ENCODE peak calls at places on chromosomes 7 and 10, in six cellular contexts. J is OCI-LY7, C is heart right ventricle, V is PC-3, O is fibroblast of pulmonary artery, R is BJ. U is an unnamed sample.
A peak's percentile ranks its signal among the peaks of the same experiment; 100 is the strongest.

GRCh38 chr7:16891338-16891737 is 9.6 kb upstream of the AGR3 start:
- DNase-seq in J (peak; percentile 2), C (peak; percentile 9), V (peak; percentile 85), O (peak; percentile 71), R (no peak), U (peak; percentile 8)

GRCh38 chr7:129108583-129108982 is 35.9 kb upstream of the TSPAN33 start:
- DNase-seq in J (no peak), C (no peak), V (no peak), O (no peak), R (no peak), U (no peak)

GRCh38 chr10:125085281-125085680 is 75.1 kb downstream of the CTBP2 start:
- DNase-seq in J (no peak), C (no peak), V (no peak), O (peak; percentile 17), R (no peak), U (no peak)

GRCh38 chr10:77104459-77104980 is 533.1 kb downstream of the KCNMA1 start:
- DNase-seq in J (no peak), C (peak; percentile 71), V (peak; percentile 85), O (peak; percentile 56), R (peak; percentile 67), U (no peak)

GRCh38 chr7:90618880-90619279 is 22.8 kb downstream of the CDK14 start:
- DNase-seq in J (no peak), C (no peak), V (peak; percentile 46), O (no peak), R (no peak), U (no peak)

GRCh38 chr7:133345690-133346421 is 93.0 kb downstream of the EXOC4 start:
- DNase-seq in J (no peak), C (no peak), V (no peak), O (no peak), R (no peak), U (no peak)

GRCh38 chr10:97770265-97770664 is 1.5 kb downstream of the SFRP5 start:
- DNase-seq in J (no peak), C (no peak), V (no peak), O (no peak), R (no peak), U (no peak)

GRCh38 chr10:8133146-8133545 is 78.7 kb downstream of the GATA3 start:
- DNase-seq in J (no peak), C (no peak), V (no peak), O (no peak), R (no peak), U (peak; percentile 47)

GRCh38 chr7:99406557-99406956 is 1.8 kb downstream of the PDAP1 start:
- DNase-seq in J (peak; percentile 66), C (no peak), V (no peak), O (no peak), R (no peak), U (no peak)

GRCh38 chr7:20795881-20796280 is 9.2 kb upstream of the SP8 start:
- DNase-seq in J (no peak), C (no peak), V (no peak), O (no peak), R (no peak), U (no peak)
- TF ChIP-seq CTCF in J (no peak), C (no peak), V (no peak), O (no peak), R (no peak), U (no peak)

GRCh38 chr10:75853085-75853484 is 421.7 kb downstream of the LRMDA start:
- DNase-seq in J (no peak), C (no peak), V (peak; percentile 63), O (peak; percentile 6), R (no peak), U (no peak)
- TF ChIP-seq CTCF in J (peak; percentile 49), C (peak; percentile 13), V (peak; percentile 98), O (peak; percentile 38), R (peak; percentile 31), U (no peak)

GRCh38 chr7:151459726-151460473 is 20.0 kb upstream of the CRYGN start:
- DNase-seq in J (no peak), C (peak; percentile 79), V (peak; percentile 92), O (peak; percentile 94), R (peak; percentile 91), U (peak; percentile 13)
- TF ChIP-seq CTCF in J (no peak), C (peak; percentile 31), V (peak; percentile 34), O (peak; percentile 48), R (peak; percentile 61), U (no peak)

GRCh38 chr7:131538071-131538790 is 18.2 kb downstream of the PODXL start:
- DNase-seq in J (no peak), C (no peak), V (peak; percentile 88), O (peak; percentile 24), R (no peak), U (no peak)

GRCh38 chr7:131543298-131543697 is 13.1 kb downstream of the PODXL start:
- DNase-seq in J (no peak), C (no peak), V (no peak), O (no peak), R (no peak), U (no peak)

GRCh38 chr7:131537581-131537980 is 18.8 kb downstream of the PODXL start:
- DNase-seq in J (no peak), C (no peak), V (no peak), O (no peak), R (no peak), U (no peak)

GRCh38 chr7:131538791-131539179 is 17.6 kb downstream of the PODXL start:
- DNase-seq in J (no peak), C (peak; percentile 50), V (peak; percentile 27), O (no peak), R (no peak), U (no peak)

GRCh38 chr7:131540491-131541162 is 15.8 kb downstream of the PODXL start:
- DNase-seq in J (no peak), C (peak; percentile 62), V (peak; percentile 25), O (no peak), R (no peak), U (no peak)
- TF ChIP-seq CTCF in J (no peak), C (peak; percentile 36), V (no peak), O (no peak), R (no peak), U (no peak)

GRCh38 chr10:116511365-116511764 is 34.4 kb upstream of the PNLIP start:
- DNase-seq in J (no peak), C (no peak), V (no peak), O (no peak), R (no peak), U (no peak)
- TF ChIP-seq CTCF in J (no peak), C (no peak), V (no peak), O (no peak), R (no peak), U (no peak)

DNA sequence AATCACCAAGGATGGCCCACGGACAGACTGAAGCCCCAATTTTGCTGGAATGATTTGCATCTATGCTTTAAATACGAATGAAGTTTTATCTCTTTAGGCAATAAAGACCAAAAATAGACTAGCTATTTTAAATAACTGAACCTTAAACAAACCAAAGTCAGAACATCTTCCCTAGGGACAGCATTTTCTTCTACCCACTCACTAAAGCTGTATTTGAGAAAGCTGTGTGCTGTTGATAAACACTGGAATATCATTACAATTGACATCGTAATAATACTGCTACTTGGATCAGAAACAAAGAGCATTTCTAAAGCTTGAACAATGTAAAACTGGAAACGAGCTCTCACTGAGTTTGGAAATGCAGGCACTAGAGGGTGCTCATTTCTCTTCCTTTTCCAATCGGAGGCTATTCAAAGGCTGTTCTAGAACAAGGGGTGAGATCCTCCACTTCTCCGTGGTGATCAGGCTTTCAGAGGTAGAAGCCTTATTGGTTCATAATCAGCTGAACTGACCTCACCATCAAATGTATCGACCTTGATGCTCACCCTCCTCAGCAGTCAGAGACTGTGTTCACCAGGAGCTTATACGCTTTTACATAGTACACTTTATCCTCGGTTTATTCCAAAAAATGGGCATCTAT is 225.3 kb upstream of the PRSS1 start:
- DNase-seq in J (no peak), C (no peak), V (no peak), O (no peak), R (no peak), U (no peak)
- TF ChIP-seq CTCF in J (peak; percentile 14), C (no peak), V (peak; percentile 45), O (peak; percentile 25), R (peak; percentile 28), U (no peak)

GRCh38 chr7:3548815-3549214 is 247.8 kb downstream of the SDK1 start:
- DNase-seq in J (no peak), C (no peak), V (no peak), O (no peak), R (no peak), U (no peak)

GRCh38 chr7:3549598-3549997 is 248.5 kb downstream of the SDK1 start:
- DNase-seq in J (no peak), C (no peak), V (no peak), O (no peak), R (no peak), U (no peak)

GRCh38 chr7:3544202-3544601 is 243.2 kb downstream of the SDK1 start:
- DNase-seq in J (no peak), C (no peak), V (no peak), O (no peak), R (no peak), U (no peak)
- TF ChIP-seq CTCF in J (peak; percentile 60), C (no peak), V (peak; percentile 30), O (no peak), R (no peak), U (no peak)